ENCODE peak calls at places on chromosomes 6 and 20, in five cellular contexts. O, V, U, M and A are unnamed samples.

GRCh38 chr20:56245761-56246160 is 2.8 kb upstream of the MC3R start:
- DNase-seq in O (no peak), V (no peak), U (no peak), M (no peak), A (peak; percentile 42)

GRCh38 chr6:4668271-4669179 is 107.7 kb upstream of the CDYL start:
- DNase-seq in O (no peak), V (no peak), U (no peak), M (no peak), A (no peak)

GRCh38 chr6:97669191-97669651 is 386.2 kb upstream of the MMS22L start:
- DNase-seq in O (no peak), V (no peak), U (peak; percentile 12), M (no peak), A (no peak)

GRCh38 chr6:28589234-28589951 is 63.7 kb downstream of the GPX5 start:
- DNase-seq in O (no peak), V (no peak), U (peak; percentile 95), M (peak; percentile 75), A (peak; percentile 61)

GRCh38 chr20:36975085-36975829 is 23.7 kb upstream of the SAMHD1 start:
- DNase-seq in O (peak; percentile 60), V (peak; percentile 62), U (no peak), M (no peak), A (no peak)

GRCh38 chr6:90263653-90264052 is 33.0 kb downstream of the BACH2 start:
- DNase-seq in O (no peak), V (no peak), U (no peak), M (no peak), A (no peak)

GRCh38 chr6:135094403-135094821 is 39.8 kb upstream of the HBS1L start:
- DNase-seq in O (peak; percentile 18), V (peak; percentile 49), U (no peak), M (no peak), A (peak; percentile 38)

GRCh38 chr6:153301602-153302001 is 170.5 kb upstream of the RGS17 start:
- DNase-seq in O (no peak), V (no peak), U (no peak), M (no peak), A (no peak)

GRCh38 chr20:32333988-32334885 is 23.9 kb upstream of the ASXL1 start:
- DNase-seq in O (peak; percentile 50), V (peak; percentile 32), U (no peak), M (no peak), A (no peak)